ENCODE peak calls at places on chromosomes 7 and 10, in four cellular contexts. One of them, this sample, is unnamed.

GRCh38 chr10:62080905-62081304 is 179.4 kb downstream of the ARID5B start:
- DNase-seq in PC-9: peak
- DNase-seq in CD8-positive, alpha-beta memory T cell: no peak
- DNase-seq in right cardiac atrium: no peak
- DNase-seq in this sample: no peak

GRCh38 chr10:62075912-62076311 is 174.4 kb downstream of the ARID5B start:
- DNase-seq in CD8-positive, alpha-beta memory T cell: no peak
- DNase-seq in right cardiac atrium: no peak
- DNase-seq in PC-9: no peak
- DNase-seq in this sample: no peak

GRCh38 chr10:98509745-98510144 is 63.0 kb upstream of the HPS1 start:
- DNase-seq in CD8-positive, alpha-beta memory T cell: no peak
- DNase-seq in PC-9: no peak
- DNase-seq in right cardiac atrium: no peak
- DNase-seq in this sample: no peak

GRCh38 chr7:126801738-126802137 is 451.0 kb downstream of the GRM8 start:
- DNase-seq in CD8-positive, alpha-beta memory T cell: no peak
- DNase-seq in PC-9: no peak
- DNase-seq in right cardiac atrium: no peak
- DNase-seq in this sample: no peak

GRCh38 chr10:70094287-70094686 is 38.3 kb downstream of the AIFM2 start:
- DNase-seq in right cardiac atrium: no peak
- DNase-seq in CD8-positive, alpha-beta memory T cell: no peak
- DNase-seq in PC-9: no peak
- DNase-seq in this sample: no peak

GRCh38 chr7:105636982-105637381 is 55.7 kb upstream of the EFCAB10 start:
- DNase-seq in PC-9: no peak
- DNase-seq in CD8-positive, alpha-beta memory T cell: no peak
- DNase-seq in right cardiac atrium: no peak
- DNase-seq in this sample: no peak

GRCh38 chr10:109895848-109896247 is 27.5 kb downstream of the XPNPEP1 start:
- DNase-seq in CD8-positive, alpha-beta memory T cell: no peak
- DNase-seq in right cardiac atrium: no peak
- DNase-seq in PC-9: no peak
- DNase-seq in this sample: no peak

GRCh38 chr10:120212275-120212674 is 244.8 kb upstream of the PLPP4 start:
- DNase-seq in right cardiac atrium: no peak
- DNase-seq in CD8-positive, alpha-beta memory T cell: no peak
- DNase-seq in PC-9: no peak
- DNase-seq in this sample: no peak

GRCh38 chr7:66047426-66047825 is 28.2 kb upstream of the ASL start:
- DNase-seq in PC-9: peak
- DNase-seq in CD8-positive, alpha-beta memory T cell: no peak
- DNase-seq in right cardiac atrium: no peak
- DNase-seq in this sample: no peak

GRCh38 chr10:102540023-102540422 is 36.3 kb downstream of the SUFU start:
- DNase-seq in right cardiac atrium: no peak
- DNase-seq in CD8-positive, alpha-beta memory T cell: no peak
- DNase-seq in PC-9: no peak
- DNase-seq in this sample: no peak

GRCh38 chr10:112954974-112955735 is 5.1 kb downstream of the TCF7L2 start:
- DNase-seq in PC-9: no peak
- DNase-seq in CD8-positive, alpha-beta memory T cell: no peak
- DNase-seq in right cardiac atrium: no peak
- DNase-seq in this sample: no peak

GRCh38 chr7:26278769-26279168 is 12.9 kb upstream of the SNX10 start:
- DNase-seq in CD8-positive, alpha-beta memory T cell: peak
- DNase-seq in right cardiac atrium: no peak
- DNase-seq in PC-9: peak
- DNase-seq in this sample: no peak

GRCh38 chr10:72186633-72187330 is 29.0 kb upstream of the ANAPC16 start:
- DNase-seq in PC-9: no peak
- DNase-seq in CD8-positive, alpha-beta memory T cell: no peak
- DNase-seq in right cardiac atrium: peak
- DNase-seq in this sample: no peak

GRCh38 chr7:44762726-44763522 is 14.3 kb downstream of the ZMIZ2 start:
- DNase-seq in right cardiac atrium: no peak
- DNase-seq in CD8-positive, alpha-beta memory T cell: no peak
- DNase-seq in PC-9: no peak
- DNase-seq in this sample: no peak

GRCh38 chr10:32155075-32155516 is 98.9 kb upstream of the KIF5B start:
- DNase-seq in PC-9: peak
- DNase-seq in CD8-positive, alpha-beta memory T cell: no peak
- DNase-seq in right cardiac atrium: no peak
- DNase-seq in this sample: no peak

GRCh38 chr7:102273749-102274712 is 12.6 kb upstream of the SH2B2 start:
- DNase-seq in PC-9: peak
- DNase-seq in CD8-positive, alpha-beta memory T cell: no peak
- DNase-seq in right cardiac atrium: no peak
- DNase-seq in this sample: no peak

GRCh38 chr10:128130051-128130450 is 3.8 kb upstream of the MKI67 start:
- DNase-seq in right cardiac atrium: no peak
- DNase-seq in CD8-positive, alpha-beta memory T cell: no peak
- DNase-seq in PC-9: peak
- DNase-seq in this sample: no peak

GRCh38 chr7:72258074-72258473 is 154.1 kb downstream of the CALN1 start:
- DNase-seq in PC-9: no peak
- DNase-seq in CD8-positive, alpha-beta memory T cell: no peak
- DNase-seq in right cardiac atrium: no peak
- DNase-seq in this sample: no peak

GRCh38 chr10:28393956-28394568 is 91.2 kb upstream of the MPP7 start:
- DNase-seq in PC-9: peak
- DNase-seq in right cardiac atrium: peak
- DNase-seq in CD8-positive, alpha-beta memory T cell: peak
- DNase-seq in this sample: peak

GRCh38 chr7:102046373-102047117 is 229.1 kb downstream of the CUX1 start:
- DNase-seq in PC-9: no peak
- DNase-seq in CD8-positive, alpha-beta memory T cell: no peak
- DNase-seq in right cardiac atrium: no peak
- DNase-seq in this sample: no peak

GRCh38 chr7:83749495-83749894 is 100.6 kb upstream of the SEMA3E start:
- DNase-seq in CD8-positive, alpha-beta memory T cell: no peak
- DNase-seq in right cardiac atrium: no peak
- DNase-seq in PC-9: no peak
- DNase-seq in this sample: no peak

GRCh38 chr10:66917104-66917503 is 8.7 kb upstream of the LRRTM3 start:
- DNase-seq in CD8-positive, alpha-beta memory T cell: no peak
- DNase-seq in PC-9: no peak
- DNase-seq in right cardiac atrium: no peak
- DNase-seq in this sample: no peak

GRCh38 chr10:132391372-132392020 is 5.5 kb upstream of the PWWP2B start:
- DNase-seq in right cardiac atrium: peak
- DNase-seq in PC-9: no peak
- DNase-seq in CD8-positive, alpha-beta memory T cell: no peak
- DNase-seq in this sample: no peak

GRCh38 chr7:101094791-101095375 is 9.6 kb downstream of the TRIM56 start:
- DNase-seq in PC-9: no peak
- DNase-seq in right cardiac atrium: peak
- DNase-seq in CD8-positive, alpha-beta memory T cell: no peak
- DNase-seq in this sample: no peak

GRCh38 chr10:7435674-7436073 is 24.8 kb upstream of the SFMBT2 start:
- DNase-seq in right cardiac atrium: no peak
- DNase-seq in CD8-positive, alpha-beta memory T cell: no peak
- DNase-seq in PC-9: no peak
- DNase-seq in this sample: no peak

GRCh38 chr7:87948371-87948770 is 14.3 kb downstream of the ADAM22 start:
- DNase-seq in PC-9: no peak
- DNase-seq in right cardiac atrium: no peak
- DNase-seq in CD8-positive, alpha-beta memory T cell: no peak
- DNase-seq in this sample: no peak

GRCh38 chr7:148697950-148698396 is 730 bp upstream of the CUL1 start:
- DNase-seq in right cardiac atrium: no peak
- DNase-seq in PC-9: no peak
- DNase-seq in CD8-positive, alpha-beta memory T cell: peak
- DNase-seq in this sample: no peak

GRCh38 chr10:101723176-101723575 is 28.2 kb upstream of the FBXW4 start:
- DNase-seq in right cardiac atrium: no peak
- DNase-seq in PC-9: no peak
- DNase-seq in CD8-positive, alpha-beta memory T cell: no peak
- DNase-seq in this sample: no peak

GRCh38 chr10:103990170-103990930 is 23.4 kb downstream of the SLK start:
- DNase-seq in right cardiac atrium: no peak
- DNase-seq in CD8-positive, alpha-beta memory T cell: no peak
- DNase-seq in PC-9: no peak
- DNase-seq in this sample: no peak

GRCh38 chr10:73937333-73938020 is 26.5 kb downstream of the PLAU start:
- DNase-seq in CD8-positive, alpha-beta memory T cell: no peak
- DNase-seq in right cardiac atrium: peak
- DNase-seq in PC-9: no peak
- DNase-seq in this sample: no peak

GRCh38 chr10:73934074-73934473 is 23.1 kb downstream of the PLAU start:
- DNase-seq in right cardiac atrium: no peak
- DNase-seq in CD8-positive, alpha-beta memory T cell: no peak
- DNase-seq in PC-9: no peak
- DNase-seq in this sample: no peak

GRCh38 chr10:73931767-73932624 is 21.1 kb downstream of the PLAU start:
- DNase-seq in CD8-positive, alpha-beta memory T cell: no peak
- DNase-seq in right cardiac atrium: no peak
- DNase-seq in PC-9: peak
- DNase-seq in this sample: peak

GRCh38 chr10:73935895-73936294 is 25.0 kb downstream of the PLAU start:
- DNase-seq in right cardiac atrium: no peak
- DNase-seq in CD8-positive, alpha-beta memory T cell: no peak
- DNase-seq in PC-9: no peak
- DNase-seq in this sample: no peak

GRCh38 chr10:73932625-73933112 is 21.7 kb downstream of the PLAU start:
- DNase-seq in PC-9: no peak
- DNase-seq in CD8-positive, alpha-beta memory T cell: no peak
- DNase-seq in right cardiac atrium: no peak
- DNase-seq in this sample: no peak
- H3K4me3 ChIP-seq in PC-9: no peak
- H3K4me3 ChIP-seq in CD8-positive, alpha-beta memory T cell: no peak
- H3K4me3 ChIP-seq in right cardiac atrium: no peak
- H3K4me3 ChIP-seq in this sample: no peak

DNA sequence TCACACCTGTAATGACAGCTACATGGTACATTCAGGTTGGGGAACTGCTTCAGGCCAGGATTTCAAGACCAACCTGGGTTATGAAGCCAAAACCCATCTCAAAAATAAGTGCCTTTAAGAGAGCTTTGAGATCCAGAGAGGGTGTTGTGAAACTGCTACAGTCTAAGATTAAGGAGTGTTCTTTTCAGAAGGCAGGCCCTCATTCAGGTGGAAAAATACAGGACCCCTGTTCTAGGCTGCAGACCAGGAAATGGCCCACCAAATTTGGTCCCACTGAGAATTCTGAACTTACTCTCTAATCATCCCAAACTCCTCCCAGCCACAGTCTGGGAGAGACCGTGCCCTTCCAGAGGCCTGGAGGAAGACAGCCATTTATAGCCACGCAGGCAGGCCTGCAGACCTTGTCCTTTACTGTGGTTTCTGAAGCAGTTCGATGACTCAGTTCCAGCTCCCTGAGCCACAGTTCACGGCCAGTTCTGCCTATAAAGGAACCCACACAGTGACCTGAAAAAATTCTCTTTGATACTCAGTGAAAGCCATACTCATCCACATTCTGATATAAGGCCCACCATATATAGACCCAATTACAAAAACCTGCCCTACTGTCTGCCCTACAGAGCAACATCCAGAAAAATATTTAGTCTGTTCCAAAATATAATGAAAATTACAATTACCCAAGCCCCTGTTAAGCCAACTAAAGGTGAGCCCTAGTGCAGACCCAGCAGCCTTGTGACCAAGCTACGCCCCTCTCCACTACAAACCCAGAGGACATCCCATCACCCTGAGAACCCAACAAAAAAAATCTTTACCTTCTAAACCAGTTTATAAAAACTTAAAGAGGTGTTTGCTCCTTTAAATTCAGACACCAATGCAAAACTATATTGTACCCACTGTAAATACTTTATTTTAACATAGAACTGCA is 21.2 kb downstream of the ZNF680 start:
- DNase-seq in PC-9: no peak
- DNase-seq in CD8-positive, alpha-beta memory T cell: no peak
- DNase-seq in right cardiac atrium: no peak
- DNase-seq in this sample: no peak
- H3K4me3 ChIP-seq in PC-9: no peak
- H3K4me3 ChIP-seq in CD8-positive, alpha-beta memory T cell: no peak
- H3K4me3 ChIP-seq in right cardiac atrium: no peak
- H3K4me3 ChIP-seq in this sample: no peak

GRCh38 chr10:11919271-11919670 is 96.1 kb downstream of the PROSER2 start:
- DNase-seq in PC-9: no peak
- DNase-seq in CD8-positive, alpha-beta memory T cell: no peak
- DNase-seq in right cardiac atrium: no peak
- DNase-seq in this sample: no peak
- H3K4me3 ChIP-seq in PC-9: no peak
- H3K4me3 ChIP-seq in CD8-positive, alpha-beta memory T cell: no peak
- H3K4me3 ChIP-seq in right cardiac atrium: no peak
- H3K4me3 ChIP-seq in this sample: no peak

GRCh38 chr7:76381814-76382213 is 23.0 kb upstream of the YWHAG start:
- DNase-seq in right cardiac atrium: no peak
- DNase-seq in CD8-positive, alpha-beta memory T cell: no peak
- DNase-seq in PC-9: no peak
- DNase-seq in this sample: no peak

GRCh38 chr7:76377186-76377918 is 18.6 kb upstream of the YWHAG start:
- DNase-seq in CD8-positive, alpha-beta memory T cell: no peak
- DNase-seq in right cardiac atrium: no peak
- DNase-seq in PC-9: no peak
- DNase-seq in this sample: no peak

GRCh38 chr7:76375251-76375650 is 16.5 kb upstream of the YWHAG start:
- DNase-seq in CD8-positive, alpha-beta memory T cell: no peak
- DNase-seq in right cardiac atrium: no peak
- DNase-seq in PC-9: no peak
- DNase-seq in this sample: no peak

GRCh38 chr7:76383089-76383944 is 24.5 kb upstream of the YWHAG start:
- DNase-seq in PC-9: no peak
- DNase-seq in CD8-positive, alpha-beta memory T cell: no peak
- DNase-seq in right cardiac atrium: no peak
- DNase-seq in this sample: no peak

GRCh38 chr7:76380623-76380966 is 21.8 kb upstream of the YWHAG start:
- DNase-seq in right cardiac atrium: no peak
- DNase-seq in CD8-positive, alpha-beta memory T cell: no peak
- DNase-seq in PC-9: no peak
- DNase-seq in this sample: no peak
- H3K4me3 ChIP-seq in right cardiac atrium: no peak
- H3K4me3 ChIP-seq in CD8-positive, alpha-beta memory T cell: peak
- H3K4me3 ChIP-seq in PC-9: peak
- H3K4me3 ChIP-seq in this sample: no peak

GRCh38 chr7:158976468-158976848 is 120.1 kb downstream of the DYNC2I1 start:
- DNase-seq in CD8-positive, alpha-beta memory T cell: no peak
- DNase-seq in PC-9: no peak
- DNase-seq in right cardiac atrium: no peak
- DNase-seq in this sample: no peak
- H3K4me3 ChIP-seq in CD8-positive, alpha-beta memory T cell: peak
- H3K4me3 ChIP-seq in PC-9: peak
- H3K4me3 ChIP-seq in right cardiac atrium: peak
- H3K4me3 ChIP-seq in this sample: no peak

This sample was measured in DND-41.